ENCODE peak calls at places on chromosome 21, in seven cellular contexts. J, X, Y, G, B, U and L are unnamed samples. For H3K4me1, the result is how much of the 10 kb centered on the place peaks cover.

GRCh38 chr21:44291078-44291935 is 5.6 kb downstream of the AIRE start:
- DNase-seq in J (no peak), X (no peak), Y (no peak), G (no peak), B (no peak), U (no peak), L (peak)

GRCh38 chr21:41045534-41046268 is 122.3 kb upstream of the BACE2 start:
- DNase-seq in J (no peak), X (no peak), Y (no peak), G (no peak), B (no peak), U (no peak), L (no peak)

GRCh38 chr21:32064511-32064910 is 191.7 kb downstream of the HUNK start:
- DNase-seq in J (no peak), X (no peak), Y (no peak), G (no peak), B (no peak), U (no peak), L (no peak)

GRCh38 chr21:37835512-37835911 is 80.7 kb downstream of the KCNJ6 start:
- DNase-seq in J (no peak), X (no peak), Y (no peak), G (no peak), B (no peak), U (no peak), L (no peak)

GRCh38 chr21:41598561-41599511 is 90.9 kb upstream of the TMPRSS2 start:
- DNase-seq in J (peak), X (no peak), Y (no peak), G (no peak), B (no peak), U (peak), L (no peak)

GRCh38 chr21:41071410-41071809 is 96.5 kb upstream of the BACE2 start:
- DNase-seq in J (no peak), X (no peak), Y (no peak), G (no peak), B (no peak), U (no peak), L (no peak)

GRCh38 chr21:17585875-17586450 is 26.7 kb downstream of the BTG3 start:
- DNase-seq in J (no peak), X (no peak), Y (no peak), G (peak), B (peak), U (no peak), L (no peak)

GRCh38 chr21:43702785-43703067 is 16.2 kb upstream of the PDXK start:
- DNase-seq in J (no peak), X (no peak), Y (no peak), G (no peak), B (no peak), U (no peak), L (no peak)

GRCh38 chr21:40143822-40144525 is 276.7 kb downstream of the PCP4 start:
- DNase-seq in J (no peak), X (peak), Y (peak), G (peak), B (peak), U (no peak), L (no peak)

GRCh38 chr21:37982496-37983318 is 66.5 kb upstream of the KCNJ6 start:
- DNase-seq in J (no peak), X (no peak), Y (no peak), G (no peak), B (no peak), U (no peak), L (no peak)

GRCh38 chr21:45429221-45430164 is 24.5 kb downstream of the COL18A1 start:
- DNase-seq in J (no peak), X (no peak), Y (no peak), G (no peak), B (no peak), U (no peak), L (no peak)
- H3K4me1 ChIP-seq in J (under half), X (under half), Y (half or more), G (under half), B (under half), U (under half), L (under half)

DNA sequence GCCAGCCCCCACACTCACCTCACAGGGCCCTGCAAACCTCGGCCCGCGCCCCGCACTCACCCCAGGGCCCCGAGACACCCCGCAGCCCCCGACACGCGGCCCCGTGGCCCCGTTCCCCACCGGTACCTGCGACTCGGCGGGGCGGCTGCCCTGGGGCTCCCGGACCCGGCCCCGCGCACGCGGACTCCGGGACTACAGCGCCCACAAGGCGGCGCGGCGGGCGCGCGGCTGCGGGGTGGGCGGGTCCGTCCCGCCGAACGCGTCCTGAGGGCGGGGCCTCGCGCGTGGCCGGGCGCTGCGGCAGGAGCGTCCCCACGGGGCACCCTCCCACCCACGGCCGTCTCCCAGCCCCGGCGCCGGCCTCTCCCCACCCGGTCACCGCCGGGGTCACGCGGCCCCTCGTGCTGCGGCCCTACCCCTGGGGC is at the start of gene SLC19A1:
- DNase-seq in J (peak), X (peak), Y (no peak), G (peak), B (peak), U (peak), L (peak)
- TF ChIP-seq CTCF in J (peak), X (peak), Y (peak), G (no peak), B (peak), U (peak), L (peak)

GRCh38 chr21:39004776-39005605 is 178.3 kb downstream of the PSMG1 start:
- DNase-seq in J (peak), X (peak), Y (no peak), G (peak), B (peak), U (peak), L (peak)

GRCh38 chr21:39003982-39004775 is 179.1 kb downstream of the PSMG1 start:
- DNase-seq in J (no peak), X (no peak), Y (no peak), G (peak), B (no peak), U (peak), L (no peak)

GRCh38 chr21:39007532-39007931 is 175.7 kb downstream of the PSMG1 start:
- DNase-seq in J (no peak), X (no peak), Y (no peak), G (no peak), B (no peak), U (no peak), L (no peak)

GRCh38 chr21:39007985-39008384 is 175.3 kb downstream of the PSMG1 start:
- DNase-seq in J (no peak), X (no peak), Y (no peak), G (no peak), B (no peak), U (no peak), L (no peak)

GRCh38 chr21:39006653-39007417 is 176.4 kb downstream of the PSMG1 start:
- DNase-seq in J (peak), X (peak), Y (peak), G (peak), B (peak), U (peak), L (peak)
- H3K27ac ChIP-seq in J (peak), X (peak), Y (peak), G (no peak), B (peak), U (peak), L (peak)

GRCh38 chr21:42685036-42685435 is 31.6 kb downstream of the PDE9A start:
- DNase-seq in J (no peak), X (no peak), Y (no peak), G (no peak), B (no peak), U (no peak), L (no peak)
- H3K4me1 ChIP-seq in J (under half), X (under half), Y (under half), G (under half), B (under half), U (under half), L (under half)

GRCh38 chr21:26013964-26014363 is 156.6 kb downstream of the APP start:
- DNase-seq in J (no peak), X (no peak), Y (no peak), G (no peak), B (no peak), U (no peak), L (no peak)

GRCh38 chr21:26005464-26005863 is 165.1 kb downstream of the APP start:
- DNase-seq in J (no peak), X (no peak), Y (no peak), G (no peak), B (no peak), U (no peak), L (no peak)

GRCh38 chr21:26003428-26003827 is 167.1 kb downstream of the APP start:
- DNase-seq in J (no peak), X (no peak), Y (no peak), G (no peak), B (no peak), U (no peak), L (no peak)

GRCh38 chr21:26011292-26011940 is 159.2 kb downstream of the APP start:
- DNase-seq in J (no peak), X (no peak), Y (no peak), G (no peak), B (no peak), U (no peak), L (no peak)

DNA sequence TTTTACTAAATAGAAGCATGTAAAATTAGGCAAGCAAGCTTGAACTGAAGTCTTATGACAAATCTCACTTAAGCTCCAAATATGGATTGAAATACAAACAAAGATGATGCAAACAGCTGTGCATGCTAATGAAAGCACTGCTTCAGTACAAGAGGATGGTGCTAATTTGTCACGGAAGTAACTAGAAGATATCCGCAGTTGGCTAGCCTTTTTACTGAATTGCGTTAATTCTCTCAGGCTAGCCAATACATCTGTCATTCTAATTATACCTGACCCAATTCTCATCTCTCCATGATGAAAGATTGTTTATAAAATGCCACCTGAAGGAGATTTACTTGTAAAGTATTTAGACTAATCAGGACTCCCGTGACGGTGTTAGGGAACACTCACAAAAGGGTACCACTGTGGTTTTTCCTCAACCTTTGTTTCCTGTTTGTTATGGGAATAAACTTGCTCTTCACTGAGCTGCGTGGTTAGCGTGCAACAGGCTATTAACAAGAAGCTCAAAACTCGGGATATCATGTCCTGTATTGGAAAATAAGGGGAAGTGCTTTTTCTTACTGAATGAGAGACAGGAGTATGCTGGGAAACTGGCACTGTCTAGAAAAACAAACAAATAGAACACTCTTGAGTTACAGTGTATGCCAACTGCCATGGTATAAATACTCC is 162.5 kb downstream of the APP start:
- DNase-seq in J (no peak), X (no peak), Y (no peak), G (peak), B (no peak), U (no peak), L (no peak)
- TF ChIP-seq CTCF in J (no peak), X (no peak), Y (no peak), G (no peak), B (no peak), U (no peak), L (no peak)

GRCh38 chr21:35238119-35238518 is 189.0 kb upstream of the RUNX1 start:
- DNase-seq in J (no peak), X (no peak), Y (no peak), G (no peak), B (no peak), U (no peak), L (no peak)

GRCh38 chr21:35232545-35233176 is 183.6 kb upstream of the RUNX1 start:
- DNase-seq in J (no peak), X (no peak), Y (no peak), G (peak), B (no peak), U (no peak), L (no peak)

GRCh38 chr21:35236090-35236489 is 187.0 kb upstream of the RUNX1 start:
- DNase-seq in J (no peak), X (no peak), Y (no peak), G (no peak), B (no peak), U (no peak), L (no peak)

GRCh38 chr21:35237287-35237686 is 188.2 kb upstream of the RUNX1 start:
- DNase-seq in J (no peak), X (no peak), Y (no peak), G (no peak), B (no peak), U (no peak), L (no peak)

DNA sequence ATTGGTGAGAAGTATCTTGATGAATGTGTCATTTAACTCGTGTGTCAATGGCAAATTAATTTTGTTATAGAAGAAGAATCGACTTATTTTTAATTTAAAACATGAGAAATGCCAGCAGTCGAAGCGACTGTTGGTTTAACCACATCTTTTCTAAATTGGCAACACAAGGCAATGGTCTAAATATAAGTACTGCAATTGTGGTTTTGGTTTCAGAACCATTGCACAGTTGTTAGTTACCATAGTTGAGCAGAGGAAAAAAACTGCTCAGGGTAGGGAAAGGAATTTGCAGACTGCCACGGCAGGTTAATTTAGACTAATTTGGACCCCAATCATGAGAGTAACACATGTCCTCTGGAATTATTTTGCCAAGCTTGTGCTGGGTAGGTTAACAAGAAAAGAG is 185.6 kb upstream of the RUNX1 start:
- DNase-seq in J (no peak), X (no peak), Y (no peak), G (no peak), B (no peak), U (no peak), L (no peak)
- H3K27ac ChIP-seq in J (no peak), X (no peak), Y (no peak), G (no peak), B (no peak), U (no peak), L (peak)

DNA sequence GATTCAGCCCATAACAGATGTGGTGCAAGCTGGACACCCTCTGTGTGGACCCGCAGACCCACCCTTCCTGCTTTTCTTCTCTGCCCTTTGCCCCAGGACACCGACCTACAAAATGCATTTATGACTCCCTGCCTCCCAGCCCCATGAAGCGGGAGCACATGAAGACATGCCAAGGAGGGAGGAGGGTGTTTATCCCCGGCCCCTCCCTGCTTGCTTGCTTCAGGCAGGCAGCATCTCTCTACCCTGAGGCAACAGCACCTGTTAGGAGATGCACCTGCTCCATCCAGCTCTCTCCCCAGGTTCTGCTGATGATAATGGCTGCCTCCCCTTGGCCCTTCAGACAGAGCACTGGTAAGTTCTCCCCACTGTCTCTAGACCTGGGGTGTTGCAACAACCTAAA is 187.5 kb downstream of the PSMG1 start:
- DNase-seq in J (no peak), X (no peak), Y (no peak), G (no peak), B (peak), U (no peak), L (no peak)
- H3K4me1 ChIP-seq in J (half or more), X (under half), Y (under half), G (under half), B (under half), U (under half), L (under half)

GRCh38 chr21:35664683-35665082 is 395.6 kb downstream of the SETD4 start:
- DNase-seq in J (no peak), X (no peak), Y (no peak), G (no peak), B (no peak), U (no peak), L (no peak)

GRCh38 chr21:35658242-35658641 is 402.1 kb downstream of the SETD4 start:
- DNase-seq in J (no peak), X (no peak), Y (no peak), G (peak), B (no peak), U (no peak), L (no peak)

GRCh38 chr21:35663856-35664606 is 396.3 kb downstream of the SETD4 start:
- DNase-seq in J (no peak), X (no peak), Y (no peak), G (no peak), B (no peak), U (no peak), L (no peak)
- TF ChIP-seq CTCF in J (no peak), X (no peak), Y (no peak), G (no peak), B (no peak), U (no peak), L (no peak)

DNA sequence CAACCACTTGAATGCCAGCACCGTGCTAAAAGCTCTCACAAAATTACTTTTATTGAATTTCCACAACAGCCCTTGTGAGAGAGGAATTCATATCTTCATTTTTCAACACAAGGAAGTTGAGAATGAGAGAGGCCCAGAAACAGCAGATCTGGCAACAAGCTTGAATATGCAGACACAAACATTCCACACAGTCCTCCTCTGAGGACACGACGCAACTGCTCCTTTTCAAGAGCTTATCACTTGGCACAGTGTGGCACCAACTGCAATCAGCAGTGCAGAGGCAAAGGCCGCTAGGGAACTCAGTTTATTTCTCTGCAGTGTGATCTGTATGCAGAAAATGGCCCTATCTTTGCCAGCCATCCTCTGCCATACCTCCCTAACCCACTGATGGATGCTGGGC is 32.2 kb upstream of the IFNAR2 start:
- DNase-seq in J (no peak), X (no peak), Y (no peak), G (no peak), B (no peak), U (peak), L (no peak)
- H3K27ac ChIP-seq in J (peak), X (peak), Y (no peak), G (no peak), B (no peak), U (peak), L (no peak)

GRCh38 chr21:35024475-35024874 is 24.6 kb downstream of the RUNX1 start:
- DNase-seq in J (no peak), X (no peak), Y (no peak), G (no peak), B (no peak), U (no peak), L (no peak)

GRCh38 chr21:35026617-35027557 is 22.2 kb downstream of the RUNX1 start:
- DNase-seq in J (peak), X (peak), Y (no peak), G (peak), B (peak), U (peak), L (peak)

GRCh38 chr21:35025206-35026152 is 23.6 kb downstream of the RUNX1 start:
- DNase-seq in J (no peak), X (no peak), Y (no peak), G (no peak), B (no peak), U (no peak), L (no peak)

GRCh38 chr21:35027558-35028450 is 21.3 kb downstream of the RUNX1 start:
- DNase-seq in J (no peak), X (no peak), Y (no peak), G (no peak), B (no peak), U (no peak), L (no peak)

DNA sequence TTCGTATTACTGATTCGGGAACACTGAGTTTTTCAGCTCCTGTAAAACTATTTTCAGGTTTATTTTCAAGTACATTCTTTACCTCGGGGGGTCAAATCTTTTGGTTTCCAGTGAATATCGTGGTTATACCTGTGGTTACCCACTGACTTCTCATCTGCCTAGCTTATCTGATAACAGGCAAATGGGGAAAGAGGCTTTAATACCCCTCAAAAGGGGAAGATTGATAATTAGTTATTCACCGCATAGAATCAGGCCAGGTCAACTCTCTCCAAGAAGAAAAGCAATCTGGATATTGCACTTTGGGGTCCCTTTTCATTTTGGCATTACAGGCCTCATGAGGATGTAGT is 23.0 kb downstream of the RUNX1 start:
- DNase-seq in J (no peak), X (no peak), Y (no peak), G (no peak), B (no peak), U (no peak), L (no peak)
- H3K4me1 ChIP-seq in J (under half), X (under half), Y (under half), G (under half), B (under half), U (under half), L (under half)